ENCODE peak calls at places on chromosomes 1 and 21, in four cellular contexts. Q is NCI-H1105 treated with DMSO at 0.1 percent for 48 hours, W is GM12892, Z is NCI-H1930. T is an unnamed sample.

GRCh38 chr1:74650561-74650960 is 23.0 kb downstream of the ERICH3 start:
- DNase-seq in Q (no peak), W (no peak), Z (no peak), T (no peak)

GRCh38 chr1:166167395-166167922 is 658 bp upstream of the FAM78B start:
- DNase-seq in Q (peak), W (no peak), Z (no peak), T (no peak)

GRCh38 chr1:155125511-155125945 is 2.1 kb upstream of the EFNA1 start:
- DNase-seq in Q (no peak), W (no peak), Z (no peak), T (no peak)

GRCh38 chr1:225468270-225469020 is 40.6 kb upstream of the LBR start:
- DNase-seq in Q (no peak), W (no peak), Z (no peak), T (no peak)

GRCh38 chr1:26361605-26362122 is 7.7 kb upstream of the CRYBG2 start:
- DNase-seq in Q (no peak), W (no peak), Z (no peak), T (no peak)

GRCh38 chr1:107664882-107665871 is 299.8 kb downstream of the VAV3 start:
- DNase-seq in Q (no peak), W (no peak), Z (no peak), T (no peak)

GRCh38 chr1:195754874-195755273 is 853.4 kb downstream of the KCNT2 start:
- DNase-seq in Q (no peak), W (no peak), Z (no peak), T (no peak)

GRCh38 chr21:44874497-44875331 is 1.2 kb upstream of the PTTG1IP start:
- DNase-seq in Q (peak), W (no peak), Z (no peak), T (no peak)

GRCh38 chr1:89758127-89758526 is 62.7 kb upstream of the LRRC8D start:
- DNase-seq in Q (no peak), W (no peak), Z (no peak), T (no peak)

GRCh38 chr1:172697463-172698100 is 38.7 kb downstream of the FASLG start:
- DNase-seq in Q (no peak), W (no peak), Z (no peak), T (no peak)

GRCh38 chr1:9289724-9290493 is 2.8 kb upstream of the SPSB1 start:
- DNase-seq in Q (no peak), W (no peak), Z (no peak), T (no peak)

GRCh38 chr21:38114717-38115333 is 142.0 kb upstream of the KCNJ15 start:
- DNase-seq in Q (no peak), W (no peak), Z (no peak), T (no peak)

GRCh38 chr1:21966247-21967000 is 10.4 kb upstream of the CELA3B start:
- DNase-seq in Q (no peak), W (no peak), Z (no peak), T (no peak)

GRCh38 chr1:225146478-225146877 is 217.0 kb downstream of the DNAH14 start:
- DNase-seq in Q (no peak), W (no peak), Z (no peak), T (no peak)

GRCh38 chr21:29078884-29079765 is 5.7 kb upstream of the CCT8 start:
- DNase-seq in Q (no peak), W (no peak), Z (no peak), T (no peak)

GRCh38 chr1:169874229-169874628 is 19.5 kb downstream of the SCYL3 start:
- DNase-seq in Q (no peak), W (no peak), Z (no peak), T (no peak)

T was measured in NCI-H2171.